ENCODE peak calls at places on chromosomes 7 and 10, in seven cellular contexts. W is IMR-90, T is H9, B is neuronal stem cell, K is mesenchymal stem cell, X is mesendoderm, M is H1. L is an unnamed sample.

GRCh38 chr10:70863470-70864160 is 24.8 kb downstream of the PCBD1 start:
- DNase-seq in X (no peak), K (no peak), M (no peak), B (no peak), W (no peak), T (no peak), L (no peak)

GRCh38 chr7:150990416-150991186 is at the start of gene NOS3:
- DNase-seq in W (no peak), X (no peak), M (no peak), T (peak; percentile 83), K (no peak), B (no peak), L (peak; percentile 64)

GRCh38 chr7:25968205-25968993 is 183.6 kb upstream of the NFE2L3 start:
- DNase-seq in W (no peak), M (no peak), T (no peak), K (no peak), X (no peak), B (no peak), L (no peak)

GRCh38 chr7:31640329-31640728 is 46.7 kb upstream of the PPP1R17 start:
- DNase-seq in M (no peak), X (no peak), K (no peak), T (no peak), B (no peak), W (no peak), L (no peak)

GRCh38 chr10:100569687-100570517 is 34.2 kb downstream of the HIF1AN start:
- DNase-seq in T (peak; percentile 67), X (peak; percentile 63), M (no peak), W (no peak), K (no peak), B (peak; percentile 30), L (no peak)

GRCh38 chr7:33155811-33156210 is 26.4 kb downstream of the BBS9 start:
- DNase-seq in K (peak; percentile 81), M (no peak), W (peak; percentile 84), T (no peak), B (no peak), X (no peak), L (no peak)

GRCh38 chr7:20786049-20786412 is 655 bp downstream of the SP8 start:
- DNase-seq in M (no peak), X (no peak), B (no peak), T (no peak), W (no peak), K (peak; percentile 18), L (peak; percentile 7)

GRCh38 chr10:122515588-122516231 is 44.8 kb upstream of the DMBT1 start:
- DNase-seq in K (no peak), T (no peak), B (no peak), W (peak; percentile 35), M (no peak), X (no peak), L (no peak)

DNA sequence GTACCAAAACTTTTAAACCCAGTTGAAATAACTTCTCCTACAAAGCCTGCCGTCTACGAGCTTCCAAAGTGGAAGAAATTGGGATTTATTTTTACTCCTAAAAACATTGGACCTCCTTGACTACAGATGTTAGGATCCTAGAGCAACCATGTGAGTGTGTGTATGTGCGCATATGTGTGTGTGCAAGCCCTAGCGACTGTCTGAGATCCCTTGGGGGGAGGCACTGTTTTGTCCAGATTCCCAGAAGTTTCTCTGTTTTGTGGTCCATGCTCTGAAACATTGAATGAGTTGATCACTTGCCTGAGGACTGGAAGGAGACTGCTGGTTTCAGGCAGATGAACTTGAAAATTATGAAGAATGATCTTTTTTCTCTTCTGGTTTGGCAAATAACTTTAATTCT is 312.3 kb upstream of the ZNF32 start:
- DNase-seq in M (no peak), W (no peak), T (no peak), K (peak; percentile 3), B (no peak), X (no peak), L (no peak)
- H2BK5ac ChIP-seq in M (no peak overlapping the region), W (no peak overlapping the region), T (no peak overlapping the region), K (no peak overlapping the region), B (no peak overlapping the region), X (no peak overlapping the region), L (no peak overlapping the region)

DNA sequence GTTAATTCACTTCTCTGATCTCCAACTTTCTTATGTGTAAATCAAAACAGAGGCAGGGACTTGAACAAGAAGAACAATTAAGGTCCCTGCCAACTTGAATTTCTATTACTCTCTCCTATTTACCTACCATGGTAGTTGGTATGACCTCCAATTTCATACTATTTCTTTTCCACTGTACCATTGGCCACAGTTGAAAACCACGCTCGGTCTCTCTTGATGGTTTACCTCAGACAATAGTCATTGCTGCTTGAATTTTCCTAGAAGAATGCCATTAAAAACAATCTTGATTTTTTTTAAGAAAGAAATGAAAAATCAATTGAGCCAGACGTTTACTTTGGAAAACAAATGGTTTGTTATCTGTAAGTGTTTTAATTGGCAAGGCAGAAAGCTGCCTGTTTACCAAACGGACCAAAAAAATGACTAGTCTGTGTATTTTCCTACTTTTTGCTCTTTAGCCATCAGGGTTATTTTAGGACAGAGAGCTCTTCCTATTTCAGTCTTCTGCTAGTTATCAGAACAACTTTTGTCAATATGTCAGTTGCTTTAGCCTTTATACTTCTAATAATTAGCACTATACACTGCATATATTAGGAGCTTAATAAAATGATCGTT is 157.5 kb upstream of the PLXDC2 start:
- DNase-seq in X (no peak), K (no peak), T (no peak), W (no peak), B (no peak), M (no peak), L (no peak)
- H3K4ac ChIP-seq in X (no peak overlapping the region), K (no peak overlapping the region), T (no peak overlapping the region), W (no peak overlapping the region), B (no peak overlapping the region), M (no peak overlapping the region), L (no peak overlapping the region)

DNA sequence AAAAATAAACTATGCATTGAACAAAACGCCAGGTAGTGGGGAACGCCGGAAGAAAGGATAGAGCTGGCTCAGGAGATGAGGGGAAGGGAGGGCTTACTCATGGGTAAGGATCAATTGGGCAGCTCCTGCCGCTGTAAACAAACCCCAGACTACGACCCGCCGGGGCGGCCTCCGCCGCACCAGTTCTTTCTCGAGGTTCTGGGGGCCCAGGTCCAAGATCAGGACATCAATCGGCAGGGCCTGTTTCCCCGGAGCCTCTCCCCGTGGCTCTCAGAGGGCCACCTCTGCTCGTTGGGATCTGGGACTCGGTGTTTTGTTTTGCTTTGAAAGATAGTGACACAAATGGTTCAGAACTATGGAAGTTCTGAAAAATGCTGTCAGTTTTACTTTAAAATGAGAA is 140.4 kb downstream of the ELFN1 start:
- DNase-seq in X (no peak), M (no peak), T (no peak), K (no peak), B (no peak), W (no peak), L (no peak)
- H4K8ac ChIP-seq in X (no peak overlapping the region), M (no peak overlapping the region), T (no peak overlapping the region), K (no peak overlapping the region), B (no peak overlapping the region), W (no peak overlapping the region), L (no peak overlapping the region)

DNA sequence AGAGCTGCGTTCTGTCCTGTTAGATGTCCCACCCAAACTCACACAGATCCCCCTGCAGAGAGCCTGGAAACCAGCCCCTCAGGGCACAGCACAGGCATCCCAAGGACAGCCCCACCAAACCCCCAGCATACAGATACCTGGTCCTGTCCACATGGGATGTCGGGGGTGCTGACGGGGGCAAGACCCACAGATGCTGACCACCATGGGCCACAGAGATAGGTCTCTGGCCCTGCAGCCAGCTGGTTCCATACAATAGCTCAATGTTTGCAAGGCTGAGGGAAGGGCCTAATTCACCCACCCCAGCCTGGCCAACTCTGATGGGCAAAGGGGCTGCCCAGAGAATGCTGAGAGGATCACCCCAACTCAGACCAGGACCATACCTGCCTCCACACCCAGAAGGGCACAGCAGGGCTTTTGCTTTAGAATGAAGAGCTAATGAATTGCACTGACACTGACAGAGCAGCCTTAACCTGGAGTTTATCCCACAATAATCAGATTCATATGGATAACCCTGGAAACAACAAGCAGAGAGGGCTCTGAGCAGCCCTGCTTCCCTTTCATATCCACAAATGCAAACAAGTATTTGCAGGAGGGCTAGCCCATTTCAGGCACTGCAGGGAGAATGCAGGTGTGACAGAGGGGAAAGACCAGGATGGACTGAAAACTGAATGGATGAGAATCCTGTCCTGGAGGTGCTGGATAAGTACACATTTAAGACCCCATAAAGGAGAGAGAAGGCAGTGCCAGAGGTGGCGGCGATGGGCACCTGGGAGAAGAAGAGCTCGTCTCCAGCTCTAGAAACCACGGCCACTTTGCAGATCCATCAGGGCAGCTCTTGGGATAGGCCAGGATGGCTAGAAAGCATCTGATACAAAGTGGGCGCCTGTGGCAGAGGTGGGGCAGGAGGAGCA is 126.7 kb downstream of the TNS3 start:
- DNase-seq in T (no peak), X (no peak), B (no peak), W (no peak), M (no peak), K (no peak), L (no peak)
- H2BK5ac ChIP-seq in T (no peak overlapping the region), X (no peak overlapping the region), B (no peak overlapping the region), W (peak overlapping the region; percentile 9), M (no peak overlapping the region), K (no peak overlapping the region), L (no peak overlapping the region)

GRCh38 chr7:72441791-72442190 is 29.7 kb upstream of the CALN1 start:
- DNase-seq in W (no peak), X (peak; percentile 35), M (no peak), T (no peak), K (no peak), B (no peak), L (no peak)
- H3K4ac ChIP-seq in W (no peak overlapping the region), X (no peak overlapping the region), M (no peak overlapping the region), T (no peak overlapping the region), K (no peak overlapping the region), B (no peak overlapping the region), L (no peak overlapping the region)

GRCh38 chr7:51033722-51034530 is 251.2 kb upstream of the GRB10 start:
- DNase-seq in K (no peak), B (no peak), W (no peak), M (no peak), T (no peak), X (no peak), L (no peak)

GRCh38 chr7:51035696-51036095 is 253.0 kb upstream of the GRB10 start:
- DNase-seq in K (peak; percentile 44), T (no peak), M (no peak), X (no peak), W (peak; percentile 24), B (no peak), L (no peak)

GRCh38 chr7:51031216-51031615 is 248.5 kb upstream of the GRB10 start:
- DNase-seq in B (no peak), T (no peak), W (no peak), M (no peak), X (no peak), K (no peak), L (no peak)

GRCh38 chr7:51031791-51032484 is 249.2 kb upstream of the GRB10 start:
- DNase-seq in X (no peak), W (no peak), T (no peak), K (no peak), M (no peak), B (no peak), L (no peak)

DNA sequence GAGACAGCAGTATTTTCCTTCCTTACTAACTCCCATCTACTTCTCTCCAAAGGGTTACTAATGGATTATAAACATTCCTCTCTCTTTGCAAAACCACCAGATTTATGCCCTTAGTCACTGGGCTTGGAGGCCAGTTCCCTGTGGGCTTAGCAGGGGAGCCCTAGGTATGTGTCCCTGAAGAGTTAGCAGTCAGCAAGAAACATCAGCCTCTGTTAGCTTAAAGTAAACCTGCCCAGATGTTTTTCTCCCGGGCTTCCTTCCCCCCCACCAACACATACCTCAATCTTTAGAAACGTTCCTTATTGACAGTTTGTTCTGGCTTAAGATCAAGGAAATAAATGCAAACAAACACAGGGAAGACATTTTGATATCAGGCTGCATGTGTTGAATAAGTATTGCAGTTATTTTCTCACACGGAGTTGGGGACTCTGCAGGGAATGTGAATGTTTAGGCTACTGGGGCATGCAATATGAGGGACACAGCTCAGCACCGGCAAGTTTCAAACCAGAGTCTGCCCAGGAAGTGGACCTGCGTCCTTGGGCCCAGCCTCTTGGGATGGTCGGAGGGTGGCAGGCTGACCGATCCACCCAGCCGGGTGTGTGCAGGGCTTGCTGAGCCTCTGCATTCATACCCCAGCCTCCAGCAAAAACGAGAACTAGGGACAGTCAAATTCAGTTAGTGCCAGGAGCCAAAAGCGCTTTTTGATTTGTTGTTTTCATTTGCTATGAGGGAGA is 252.0 kb upstream of the GRB10 start:
- DNase-seq in W (peak; percentile 76), K (peak; percentile 84), B (no peak), T (no peak), M (no peak), X (peak; percentile 37), L (no peak)
- H4K8ac ChIP-seq in W (no peak overlapping the region), K (peak overlapping the region; percentile 33), B (no peak overlapping the region), T (no peak overlapping the region), M (no peak overlapping the region), X (no peak overlapping the region), L (no peak overlapping the region)